ENCODE peak calls at places on chromosome 20, in six cellular contexts. P is A549, N is psoas muscle, I is MCF 10A, A is heart left ventricle, Z is endothelial cell. E is an unnamed sample.

GRCh38 chr20:4022386-4023350 is 7.3 kb upstream of the RNF24 start:
- DNase-seq in P (no peak), N (no peak), I (no peak), A (no peak), Z (no peak), E (no peak)

GRCh38 chr20:22312744-22313346 is 271.5 kb downstream of the FOXA2 start:
- DNase-seq in P (peak), N (no peak), I (peak), A (no peak), Z (peak), E (peak)

GRCh38 chr20:16107172-16107870 is 465.9 kb downstream of the KIF16B start:
- DNase-seq in P (no peak), N (no peak), I (no peak), A (no peak), Z (no peak), E (no peak)

GRCh38 chr20:33211817-33212424 is 5.2 kb upstream of the BPIFA3 start:
- DNase-seq in P (peak), N (no peak), I (peak), A (no peak), Z (peak), E (peak)

GRCh38 chr20:9051508-9051907 is 17.4 kb upstream of the PLCB4 start:
- DNase-seq in P (peak), N (no peak), I (peak), A (no peak), Z (no peak), E (no peak)

GRCh38 chr20:43124261-43124660 is 65.4 kb downstream of the PTPRT start:
- DNase-seq in P (no peak), N (no peak), I (no peak), A (no peak), Z (no peak), E (no peak)

GRCh38 chr20:61778485-61778863 is 287.2 kb downstream of the TAF4 start:
- DNase-seq in P (no peak), N (peak), I (no peak), A (no peak), Z (no peak), E (no peak)

GRCh38 chr20:41178904-41179432 is 41.6 kb downstream of the PLCG1 start:
- DNase-seq in P (no peak), N (no peak), I (no peak), A (peak), Z (no peak), E (no peak)

GRCh38 chr20:10644458-10645204 is 29.2 kb downstream of the JAG1 start:
- DNase-seq in P (no peak), N (no peak), I (no peak), A (no peak), Z (no peak), E (peak)

GRCh38 chr20:63772781-63773520 is 33.4 kb downstream of the SLC2A4RG start:
- DNase-seq in P (no peak), N (no peak), I (peak), A (no peak), Z (no peak), E (no peak)

GRCh38 chr20:62674370-62674769 is 32.1 kb downstream of the SLCO4A1 start:
- DNase-seq in P (no peak), N (no peak), I (no peak), A (no peak), Z (no peak), E (no peak)

GRCh38 chr20:62860924-62861691 is 514 bp downstream of the TCFL5 start:
- DNase-seq in P (no peak), N (peak), I (no peak), A (no peak), Z (peak), E (no peak)

GRCh38 chr20:8812818-8813217 is 256.1 kb upstream of the PLCB4 start:
- DNase-seq in P (no peak), N (no peak), I (no peak), A (peak), Z (peak), E (no peak)

GRCh38 chr20:36400901-36401300 is 94.8 kb downstream of the DLGAP4 start:
- DNase-seq in P (no peak), N (no peak), I (no peak), A (no peak), Z (no peak), E (no peak)

GRCh38 chr20:36398515-36398914 is 92.4 kb downstream of the DLGAP4 start:
- DNase-seq in P (no peak), N (no peak), I (no peak), A (no peak), Z (no peak), E (no peak)

GRCh38 chr20:36399147-36399968 is 93.2 kb downstream of the DLGAP4 start:
- DNase-seq in P (peak), N (no peak), I (peak), A (no peak), Z (peak), E (peak)

GRCh38 chr20:36401336-36401735 is 95.2 kb downstream of the DLGAP4 start:
- DNase-seq in P (no peak), N (no peak), I (no peak), A (no peak), Z (no peak), E (no peak)

GRCh38 chr20:36399969-36400545 is 93.9 kb downstream of the DLGAP4 start:
- DNase-seq in P (no peak), N (no peak), I (no peak), A (no peak), Z (no peak), E (no peak)
- TF ChIP-seq CTCF in P (no peak), N (no peak), I (no peak), A (no peak), Z (no peak), E (no peak)

DNA sequence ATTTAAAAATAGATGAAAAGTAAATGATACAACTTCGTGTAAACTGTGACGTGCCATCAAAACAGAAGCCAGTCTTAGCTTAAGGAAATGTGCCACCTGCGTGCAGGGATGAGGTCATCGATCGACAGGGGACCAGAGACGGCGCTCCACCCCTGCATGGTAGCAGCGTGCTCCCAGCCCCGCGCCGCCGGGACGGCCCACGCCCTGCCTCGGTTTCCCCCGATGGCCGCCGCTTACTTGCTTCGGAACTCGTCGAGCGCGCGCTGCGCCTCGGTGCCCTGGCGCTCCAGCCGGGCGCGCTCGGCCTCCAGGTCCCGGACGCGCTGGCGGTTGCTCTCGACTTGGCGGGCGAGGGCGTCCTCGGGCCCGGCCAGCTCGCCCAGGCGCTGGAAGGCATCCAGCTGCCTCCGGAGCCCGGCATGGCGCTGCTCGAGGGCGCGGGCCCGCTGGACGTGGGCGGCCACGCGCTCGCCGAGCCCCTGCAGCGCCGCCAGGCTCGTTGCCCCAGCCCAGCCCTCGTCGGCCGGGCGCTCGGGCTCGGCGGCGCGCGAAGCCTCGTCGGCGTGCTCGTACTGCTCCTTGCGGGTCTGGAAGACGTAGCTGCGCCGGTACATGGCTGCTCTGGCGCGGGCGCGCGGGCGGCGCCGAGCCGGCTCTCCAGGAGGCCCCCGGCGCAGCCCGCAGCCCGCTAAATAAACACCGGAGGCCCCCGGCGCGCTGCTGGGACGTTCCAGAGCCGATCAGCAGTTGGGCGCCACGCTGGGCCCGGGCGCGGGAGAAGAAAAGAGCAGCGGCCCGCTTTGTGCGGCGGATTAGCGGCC is at the start of gene BFSP1:
- DNase-seq in P (peak), N (peak), I (peak), A (peak), Z (peak), E (peak)
- TF ChIP-seq CTCF in P (peak), N (peak), I (no peak), A (no peak), Z (no peak), E (no peak)

GRCh38 chr20:54276577-54277169 is 68.8 kb downstream of the PFDN4 start:
- DNase-seq in P (no peak), N (no peak), I (no peak), A (no peak), Z (no peak), E (no peak)
- TF ChIP-seq CTCF in P (no peak), N (no peak), I (no peak), A (no peak), Z (no peak), E (no peak)

GRCh38 chr20:1822564-1823420 is 72.4 kb upstream of the SIRPA start:
- DNase-seq in P (no peak), N (no peak), I (peak), A (no peak), Z (no peak), E (no peak)

GRCh38 chr20:1825492-1825891 is 69.7 kb upstream of the SIRPA start:
- DNase-seq in P (no peak), N (no peak), I (no peak), A (no peak), Z (no peak), E (no peak)

GRCh38 chr20:1824834-1825233 is 70.4 kb upstream of the SIRPA start:
- DNase-seq in P (no peak), N (no peak), I (no peak), A (no peak), Z (no peak), E (no peak)

GRCh38 chr20:1824177-1824576 is 71.0 kb upstream of the SIRPA start:
- DNase-seq in P (no peak), N (no peak), I (no peak), A (no peak), Z (no peak), E (no peak)

DNA sequence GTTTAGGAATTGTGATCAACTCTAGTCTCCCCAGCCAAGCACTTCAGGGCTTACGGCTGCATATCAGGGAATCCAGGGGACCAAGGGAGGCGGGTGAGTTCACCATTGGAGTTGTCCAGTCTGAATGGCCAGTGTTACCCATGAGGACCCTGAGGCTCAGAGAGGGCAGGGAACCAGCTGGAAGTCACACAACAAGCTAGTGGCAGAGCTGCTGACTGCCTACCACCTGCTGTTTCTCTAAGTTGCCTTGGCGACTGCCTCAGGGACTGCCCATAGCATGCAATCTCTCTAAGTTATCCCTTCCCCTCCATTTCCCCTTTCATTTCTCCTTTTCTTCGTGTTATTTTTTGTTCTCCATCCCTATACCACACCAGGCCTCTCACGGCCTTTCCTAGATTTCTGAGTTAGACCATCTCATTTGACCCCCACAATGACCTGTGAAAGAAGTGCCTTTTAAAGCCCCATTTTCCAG is 71.8 kb upstream of the SIRPA start:
- DNase-seq in P (no peak), N (no peak), I (no peak), A (no peak), Z (no peak), E (no peak)
- TF ChIP-seq CTCF in P (no peak), N (no peak), I (no peak), A (no peak), Z (no peak), E (no peak)

DNA sequence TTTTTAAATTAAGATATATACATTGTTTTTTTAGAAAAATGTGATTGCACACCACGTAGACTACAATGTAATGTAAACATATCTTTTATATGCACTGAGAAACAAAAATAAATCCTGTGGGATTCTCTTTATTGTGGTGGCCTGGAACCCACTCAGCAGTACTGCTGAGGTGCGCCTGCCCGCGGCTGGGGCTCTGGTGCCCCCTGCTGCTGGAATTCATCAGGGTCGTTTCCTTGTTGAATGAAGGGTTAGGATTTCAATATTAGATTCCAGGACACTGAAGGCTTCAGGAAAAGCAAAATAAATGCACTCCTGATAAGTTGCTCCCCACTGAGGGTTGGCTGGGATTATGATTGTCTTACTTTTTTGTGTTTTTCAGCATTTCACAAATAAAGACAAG is 175.8 kb upstream of the GGTLC1 start:
- DNase-seq in P (peak), N (no peak), I (no peak), A (no peak), Z (peak), E (no peak)
- TF ChIP-seq CTCF in P (peak), N (no peak), I (no peak), A (no peak), Z (peak), E (peak)

GRCh38 chr20:6142348-6142993 is 19.6 kb upstream of the FERMT1 start:
- DNase-seq in P (peak), N (no peak), I (peak), A (peak), Z (peak), E (peak)

DNA sequence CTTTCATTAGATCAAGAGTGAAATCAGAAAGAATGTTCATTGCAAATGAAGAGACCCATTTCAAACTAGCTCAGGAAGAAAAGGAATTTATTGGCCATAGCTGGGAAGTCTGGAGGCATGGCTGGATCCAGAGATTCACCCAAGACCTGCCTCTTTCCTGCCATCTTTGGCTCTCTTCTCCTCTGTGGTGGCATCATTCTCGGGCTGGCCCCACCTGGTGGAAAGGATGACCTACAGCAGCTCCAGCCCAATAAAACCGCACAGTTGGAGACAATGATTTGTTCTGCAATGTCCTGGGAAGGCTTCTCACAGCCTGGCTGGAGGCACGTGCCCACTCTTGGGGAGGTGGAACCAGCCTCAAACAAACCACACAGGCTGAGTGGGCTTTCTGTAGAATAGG is 18.1 kb upstream of the FERMT1 start:
- DNase-seq in P (no peak), N (no peak), I (no peak), A (no peak), Z (no peak), E (no peak)
- TF ChIP-seq CTCF in P (no peak), N (no peak), I (no peak), A (no peak), Z (peak), E (no peak)

DNA sequence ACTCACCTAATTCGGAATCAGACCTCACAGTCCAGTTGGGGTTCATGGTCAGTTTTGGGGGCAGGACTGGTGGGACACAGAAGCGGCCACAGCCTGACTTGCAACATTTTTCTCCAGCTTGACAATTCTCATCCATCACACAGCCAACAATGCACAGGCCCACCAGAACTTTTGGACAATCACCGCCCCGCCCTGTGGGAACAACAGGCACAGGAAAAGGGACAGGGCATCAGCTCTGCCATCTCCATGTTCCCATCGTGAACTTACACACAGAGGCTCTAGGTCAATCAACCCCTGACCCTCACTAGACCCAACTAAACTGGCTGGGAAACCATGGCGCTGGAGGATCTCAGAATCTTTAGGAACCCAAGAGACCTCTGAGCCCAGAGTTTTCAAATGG is 16.3 kb downstream of the WFDC3 start:
- DNase-seq in P (no peak), N (no peak), I (no peak), A (no peak), Z (no peak), E (no peak)
- TF ChIP-seq CTCF in P (no peak), N (no peak), I (no peak), A (no peak), Z (no peak), E (no peak)

GRCh38 chr20:51004305-51004727 is 18.6 kb downstream of the KCNG1 start:
- DNase-seq in P (no peak), N (no peak), I (no peak), A (no peak), Z (no peak), E (no peak)
- TF ChIP-seq CTCF in P (no peak), N (no peak), I (no peak), A (no peak), Z (no peak), E (no peak)

E was measured in GM13976.